ENCODE peak calls at places on chromosomes 7 and 10, in four cellular contexts. Y is activated CD4-positive, CD25-positive, alpha-beta regulatory T cell; W is NCI-H1417; M is fibroblast of the aortic adventitia. U is an unnamed sample.

GRCh38 chr7:98474558-98474957 is 73.7 kb upstream of the BAIAP2L1 start:
- DNase-seq in Y (no peak), W (no peak), M (peak), U (no peak)

GRCh38 chr7:86558680-86559079 is 85.0 kb upstream of the GRM3 start:
- DNase-seq in Y (no peak), W (no peak), M (no peak), U (peak)

GRCh38 chr10:132065491-132066105 is at the start of gene JAKMIP3:
- DNase-seq in Y (no peak), W (peak), M (peak), U (no peak)

GRCh38 chr10:93999401-93999851 is 5.7 kb downstream of the PLCE1 start:
- DNase-seq in Y (no peak), W (no peak), M (peak), U (no peak)

GRCh38 chr10:120938822-120939221 is 87.7 kb downstream of the WDR11 start:
- DNase-seq in Y (no peak), W (no peak), M (no peak), U (no peak)

GRCh38 chr10:58177362-58177947 is 90.2 kb downstream of the IPMK start:
- DNase-seq in Y (no peak), W (no peak), M (peak), U (peak)

GRCh38 chr10:59908808-59909143 is 2.4 kb upstream of the CCDC6 start:
- DNase-seq in Y (no peak), W (no peak), M (no peak), U (no peak)

GRCh38 chr10:74011762-74012161 is 13.8 kb downstream of the VCL start:
- DNase-seq in Y (no peak), W (no peak), M (peak), U (no peak)

GRCh38 chr7:30285067-30285530 is 702 bp downstream of the ZNRF2 start:
- DNase-seq in Y (peak), W (no peak), M (no peak), U (no peak)

GRCh38 chr10:91604936-91605534 is 27.8 kb downstream of the PPP1R3C start:
- DNase-seq in Y (no peak), W (no peak), M (peak), U (no peak)

GRCh38 chr7:37007319-37007718 is 283.0 kb upstream of the AOAH start:
- DNase-seq in Y (no peak), W (no peak), M (no peak), U (no peak)

GRCh38 chr10:73625004-73625883 is 16.0 kb downstream of the MYOZ1 start:
- DNase-seq in Y (no peak), W (peak), M (no peak), U (no peak)

GRCh38 chr10:3287566-3288445 is 115.2 kb upstream of the PITRM1 start:
- DNase-seq in Y (no peak), W (no peak), M (no peak), U (peak)

GRCh38 chr7:83532229-83532628 is 116.7 kb downstream of the SEMA3E start:
- DNase-seq in Y (no peak), W (no peak), M (no peak), U (no peak)

GRCh38 chr7:82886324-82886723 is 276.4 kb downstream of the PCLO start:
- DNase-seq in Y (no peak), W (no peak), M (no peak), U (no peak)

GRCh38 chr10:43760514-43760913 is 111.8 kb upstream of the ZNF32 start:
- DNase-seq in Y (no peak), W (no peak), M (no peak), U (no peak)

GRCh38 chr7:157309990-157310668 is 26.7 kb upstream of the DNAJB6 start:
- DNase-seq in Y (no peak), W (no peak), M (peak), U (no peak)

GRCh38 chr10:124917939-124918830 is 23.7 kb upstream of the ZRANB1 start:
- DNase-seq in Y (no peak), W (no peak), M (peak), U (no peak)

U was measured in NCI-H748 treated with DMSO at 0.1 percent for 48 hours.